ENCODE peak calls at places on chromosomes 12 and 14, in ten cellular contexts. S is mammary epithelial cell; Q is heart left ventricle; O is RWPE2; N is lower lobe of right lung; K is CD4-positive, alpha-beta T cell; J is prostate gland; B is cardiac muscle cell; M is lung; F is stomach. W is an unnamed sample.

GRCh38 chr14:76777721-76778120 is 16.5 kb downstream of the VASH1 start:
- DNase-seq in F (no peak), N (no peak), S (no peak), B (no peak), O (no peak), M (no peak), J (no peak), K (no peak), Q (no peak), W (no peak)

GRCh38 chr12:99767809-99768208 is 120.3 kb downstream of the GARIN6 start:
- DNase-seq in F (no peak), K (no peak), M (no peak), J (no peak), N (no peak), O (no peak), S (peak), B (peak), Q (no peak), W (no peak)

GRCh38 chr14:75522224-75522764 is at the start of gene BATF:
- DNase-seq in B (no peak), N (peak), K (peak), Q (peak), M (peak), F (peak), S (no peak), O (no peak), J (no peak), W (no peak)

GRCh38 chr14:32940066-32940651 is 1.5 kb downstream of the NPAS3 start:
- DNase-seq in K (no peak), M (no peak), N (no peak), Q (no peak), S (no peak), O (no peak), B (peak), F (no peak), J (no peak), W (no peak)

GRCh38 chr12:89206375-89206774 is 145.9 kb downstream of the DUSP6 start:
- DNase-seq in M (no peak), Q (no peak), J (no peak), B (no peak), S (no peak), N (no peak), F (no peak), K (no peak), O (no peak), W (no peak)

GRCh38 chr14:106372870-106373657 is 846.7 kb downstream of the TMEM121 start:
- DNase-seq in B (no peak), J (peak), N (peak), S (no peak), O (peak), M (peak), K (peak), F (peak), Q (peak), W (peak)

GRCh38 chr12:75239987-75240386 is 30.3 kb upstream of the KCNC2 start:
- DNase-seq in B (no peak), J (no peak), F (no peak), M (no peak), K (no peak), N (no peak), S (no peak), O (no peak), Q (no peak), W (no peak)

GRCh38 chr14:39488600-39488999 is 56.4 kb upstream of the FBXO33 start:
- DNase-seq in O (no peak), M (no peak), B (peak), K (no peak), N (no peak), S (no peak), Q (no peak), J (no peak), F (no peak), W (no peak)

GRCh38 chr12:63911336-63911735 is 66.8 kb downstream of the SRGAP1 start:
- DNase-seq in J (no peak), K (no peak), B (peak), Q (no peak), N (no peak), S (no peak), O (no peak), F (no peak), M (no peak), W (no peak)

GRCh38 chr14:27730204-27730603 is 1036.4 kb upstream of the FOXG1 start:
- DNase-seq in S (no peak), O (no peak), K (no peak), J (no peak), Q (no peak), M (no peak), N (no peak), B (no peak), F (no peak), W (no peak)

GRCh38 chr14:95832012-95832411 is 44.6 kb upstream of the TUNAR start:
- DNase-seq in B (no peak), F (no peak), M (no peak), K (no peak), S (no peak), Q (no peak), O (no peak), N (no peak), J (no peak), W (no peak)

GRCh38 chr14:40987481-40987880 is 619.2 kb upstream of the LRFN5 start:
- DNase-seq in F (no peak), K (no peak), Q (no peak), S (no peak), B (no peak), M (no peak), N (no peak), J (no peak), O (no peak), W (no peak)

GRCh38 chr12:126418357-126418756 is 1353.1 kb downstream of the AACS start:
- DNase-seq in N (no peak), Q (no peak), K (no peak), B (no peak), F (no peak), M (no peak), J (no peak), S (no peak), O (no peak), W (no peak)

GRCh38 chr12:125272252-125272980 is 207.2 kb downstream of the AACS start:
- DNase-seq in Q (no peak), N (no peak), F (no peak), B (no peak), S (no peak), J (no peak), M (no peak), K (no peak), O (no peak), W (no peak)

GRCh38 chr12:75481774-75482173 is 1.2 kb downstream of the GLIPR1 start:
- DNase-seq in K (no peak), B (peak), M (no peak), S (peak), F (no peak), Q (no peak), J (no peak), N (no peak), O (no peak), W (no peak)

GRCh38 chr12:25496098-25496587 is 56.9 kb downstream of the LMNTD1 start:
- DNase-seq in N (no peak), M (no peak), Q (no peak), K (no peak), B (peak), F (no peak), S (no peak), O (no peak), J (no peak), W (no peak)

GRCh38 chr12:13383379-13383778 is 186.9 kb downstream of the EMP1 start:
- DNase-seq in S (peak), B (no peak), O (no peak), M (peak), Q (no peak), K (no peak), J (no peak), N (no peak), F (peak), W (peak)

GRCh38 chr12:49806321-49806813 is 21.8 kb downstream of the NCKAP5L start:
- DNase-seq in B (no peak), K (no peak), Q (no peak), M (no peak), J (no peak), F (no peak), S (no peak), N (no peak), O (no peak), W (no peak)

GRCh38 chr12:27852117-27852516 is 72.1 kb upstream of the MANSC4 start:
- DNase-seq in S (peak), M (no peak), O (no peak), F (no peak), J (no peak), Q (no peak), N (no peak), K (no peak), B (no peak), W (no peak)

GRCh38 chr14:99324291-99324690 is 52.3 kb upstream of the BCL11B start:
- DNase-seq in B (no peak), J (no peak), O (no peak), N (no peak), K (no peak), M (peak), F (no peak), S (no peak), Q (no peak), W (no peak)

GRCh38 chr12:92146497-92146828 is 817 bp upstream of the BTG1 start:
- DNase-seq in N (no peak), M (no peak), O (no peak), S (no peak), B (peak), K (no peak), J (no peak), Q (no peak), F (no peak), W (no peak)

GRCh38 chr12:79690606-79691298 is at the start of gene PAWR:
- DNase-seq in K (peak), M (peak), O (peak), S (peak), Q (peak), F (peak), N (peak), J (peak), B (peak), W (peak)

GRCh38 chr12:79083181-79083580 is 218.6 kb downstream of the SYT1 start:
- DNase-seq in K (no peak), J (no peak), Q (no peak), N (no peak), B (peak), M (no peak), S (peak), O (no peak), F (no peak), W (no peak)

GRCh38 chr14:23095196-23096108 is at the start of gene C14orf119:
- DNase-seq in J (peak), F (peak), Q (peak), B (peak), S (peak), O (peak), M (peak), N (peak), K (no peak), W (peak)

GRCh38 chr14:55336161-55336560 is 64.9 kb downstream of the FBXO34 start:
- DNase-seq in B (peak), N (no peak), M (no peak), Q (no peak), K (no peak), J (no peak), S (peak), O (no peak), F (peak), W (no peak)

GRCh38 chr12:12723681-12724420 is 6.7 kb downstream of the CDKN1B start:
- DNase-seq in K (peak), Q (peak), N (peak), F (peak), B (peak), J (no peak), O (no peak), M (no peak), S (peak), W (peak)

GRCh38 chr14:80213602-80214001 is 2.3 kb upstream of the DIO2 start:
- DNase-seq in S (peak), M (no peak), B (peak), J (no peak), K (no peak), N (no peak), F (peak), Q (no peak), O (no peak), W (no peak)

GRCh38 chr12:123744836-123745235 is 17.3 kb upstream of the DNAH10 start:
- DNase-seq in Q (no peak), M (no peak), K (no peak), B (peak), F (no peak), N (no peak), J (no peak), S (no peak), O (no peak), W (no peak)
- TF ChIP-seq CTCF in Q (no peak), M (no peak), K (no peak), B (no peak), F (no peak), N (no peak), J (no peak), S (peak), O (peak), W (no peak)

GRCh38 chr14:49623387-49623786 is 2.8 kb downstream of the MGAT2 start:
- DNase-seq in B (no peak), K (no peak), M (no peak), O (no peak), N (no peak), F (no peak), Q (no peak), J (no peak), S (no peak), W (no peak)
- H3K27ac ChIP-seq in B (no peak), K (peak), M (no peak), O (peak), N (no peak), F (peak), Q (no peak), J (no peak), S (no peak), W (peak)

GRCh38 chr14:36313898-36314297 is 6.5 kb downstream of the MBIP start:
- DNase-seq in M (no peak), N (no peak), B (peak), F (no peak), K (no peak), Q (no peak), O (no peak), J (no peak), S (no peak), W (no peak)
- TF ChIP-seq CTCF in M (no peak), N (no peak), B (no peak), F (no peak), K (no peak), Q (no peak), O (peak), J (no peak), S (peak), W (no peak)

DNA sequence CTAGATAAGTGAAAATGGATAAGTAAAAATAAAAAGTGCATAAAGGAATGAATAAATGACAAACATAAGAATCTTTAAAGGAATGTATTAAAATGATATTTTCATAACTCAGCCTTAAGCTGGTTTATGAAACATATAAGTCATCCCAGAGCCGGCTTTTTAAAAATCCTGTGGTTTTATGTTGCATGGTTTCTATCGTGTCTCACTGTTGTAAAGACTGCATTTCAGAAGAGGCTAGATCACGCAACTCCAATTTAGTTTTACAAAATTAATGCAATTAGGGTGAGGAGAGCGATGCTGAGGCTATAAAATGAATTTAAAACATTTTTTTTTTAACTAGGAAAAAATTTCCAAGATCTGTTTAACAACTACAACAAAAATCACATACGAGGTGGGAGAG is 361.0 kb upstream of the PDE3A start:
- DNase-seq in B (no peak), Q (no peak), M (no peak), O (no peak), S (no peak), N (no peak), J (no peak), K (no peak), F (no peak), W (no peak)
- H3K27ac ChIP-seq in B (no peak), Q (no peak), M (no peak), O (no peak), S (no peak), N (no peak), J (no peak), K (no peak), F (no peak), W (no peak)